ENCODE peak calls at places on chromosomes 4 and X, in ten cellular contexts. One of them, this sample, is unnamed. For H3K9me3, the result is how much of the 10 kb centered on the place peaks cover.

GRCh38 chr4:1234811-1235292 is 14.1 kb downstream of the CTBP1 start:
- DNase-seq in SK-N-SH: no peak
- DNase-seq in sigmoid colon: peak
- DNase-seq in upper lobe of left lung: peak
- DNase-seq in K562: no peak
- DNase-seq in H1: no peak
- DNase-seq in transverse colon: no peak
- DNase-seq in GM12878: no peak
- DNase-seq in HepG2: no peak
- DNase-seq in esophagus muscularis mucosa: no peak
- DNase-seq in this sample: no peak

GRCh38 chr4:47718691-47719090 is 119.2 kb downstream of the CORIN start:
- DNase-seq in SK-N-SH: no peak
- DNase-seq in sigmoid colon: no peak
- DNase-seq in upper lobe of left lung: no peak
- DNase-seq in K562: no peak
- DNase-seq in H1: no peak
- DNase-seq in transverse colon: no peak
- DNase-seq in GM12878: no peak
- DNase-seq in HepG2: no peak
- DNase-seq in esophagus muscularis mucosa: no peak
- DNase-seq in this sample: no peak

GRCh38 chr4:67712000-67712625 is 11.2 kb upstream of the UBA6 start:
- DNase-seq in SK-N-SH: peak
- DNase-seq in sigmoid colon: no peak
- DNase-seq in upper lobe of left lung: no peak
- DNase-seq in K562: no peak
- DNase-seq in H1: no peak
- DNase-seq in transverse colon: no peak
- DNase-seq in GM12878: no peak
- DNase-seq in HepG2: no peak
- DNase-seq in esophagus muscularis mucosa: no peak
- DNase-seq in this sample: no peak

GRCh38 chr4:1223841-1224809 is 24.8 kb downstream of the CTBP1 start:
- DNase-seq in SK-N-SH: no peak
- DNase-seq in sigmoid colon: no peak
- DNase-seq in upper lobe of left lung: peak
- DNase-seq in K562: no peak
- DNase-seq in H1: no peak
- DNase-seq in transverse colon: no peak
- DNase-seq in GM12878: no peak
- DNase-seq in HepG2: no peak
- DNase-seq in esophagus muscularis mucosa: no peak
- DNase-seq in this sample: no peak

GRCh38 chr4:183205193-183205592 is 106.1 kb downstream of the WWC2 start:
- DNase-seq in SK-N-SH: no peak
- DNase-seq in sigmoid colon: no peak
- DNase-seq in upper lobe of left lung: no peak
- DNase-seq in K562: no peak
- DNase-seq in H1: no peak
- DNase-seq in transverse colon: no peak
- DNase-seq in GM12878: no peak
- DNase-seq in HepG2: no peak
- DNase-seq in esophagus muscularis mucosa: no peak
- DNase-seq in this sample: no peak

GRCh38 chr4:140151700-140152014 is 2.3 kb downstream of the MAML3 start:
- DNase-seq in SK-N-SH: peak
- DNase-seq in sigmoid colon: peak
- DNase-seq in upper lobe of left lung: no peak
- DNase-seq in K562: peak
- DNase-seq in H1: peak
- DNase-seq in transverse colon: peak
- DNase-seq in GM12878: no peak
- DNase-seq in HepG2: peak
- DNase-seq in esophagus muscularis mucosa: peak
- DNase-seq in this sample: peak

GRCh38 chr4:37891221-37892159 is 606 bp downstream of the TBC1D1 start:
- DNase-seq in SK-N-SH: peak
- DNase-seq in sigmoid colon: peak
- DNase-seq in upper lobe of left lung: no peak
- DNase-seq in K562: no peak
- DNase-seq in H1: no peak
- DNase-seq in transverse colon: peak
- DNase-seq in GM12878: peak
- DNase-seq in HepG2: no peak
- DNase-seq in esophagus muscularis mucosa: no peak
- DNase-seq in this sample: peak

GRCh38 chr4:140851804-140852203 is 95.6 kb upstream of the TBC1D9 start:
- DNase-seq in SK-N-SH: no peak
- DNase-seq in sigmoid colon: no peak
- DNase-seq in upper lobe of left lung: no peak
- DNase-seq in K562: no peak
- DNase-seq in H1: no peak
- DNase-seq in transverse colon: no peak
- DNase-seq in GM12878: no peak
- DNase-seq in HepG2: no peak
- DNase-seq in esophagus muscularis mucosa: no peak
- DNase-seq in this sample: no peak

GRCh38 chrX:53184836-53185235 is 40.2 kb downstream of the KDM5C start:
- DNase-seq in SK-N-SH: no peak
- DNase-seq in sigmoid colon: no peak
- DNase-seq in upper lobe of left lung: no peak
- DNase-seq in K562: no peak
- DNase-seq in H1: no peak
- DNase-seq in transverse colon: no peak
- DNase-seq in GM12878: no peak
- DNase-seq in HepG2: no peak
- DNase-seq in esophagus muscularis mucosa: no peak
- DNase-seq in this sample: no peak

GRCh38 chr4:152983221-152983620 is 47.1 kb downstream of the FHDC1 start:
- DNase-seq in SK-N-SH: no peak
- DNase-seq in sigmoid colon: no peak
- DNase-seq in upper lobe of left lung: no peak
- DNase-seq in K562: peak
- DNase-seq in H1: no peak
- DNase-seq in transverse colon: no peak
- DNase-seq in GM12878: no peak
- DNase-seq in HepG2: no peak
- DNase-seq in esophagus muscularis mucosa: no peak
- DNase-seq in this sample: no peak

GRCh38 chr4:105715692-105716278 is 7.2 kb downstream of the GSTCD start:
- DNase-seq in SK-N-SH: peak
- DNase-seq in sigmoid colon: no peak
- DNase-seq in upper lobe of left lung: no peak
- DNase-seq in K562: peak
- DNase-seq in H1: no peak
- DNase-seq in transverse colon: no peak
- DNase-seq in GM12878: no peak
- DNase-seq in HepG2: peak
- DNase-seq in esophagus muscularis mucosa: no peak
- DNase-seq in this sample: no peak

GRCh38 chrX:137565921-137566745 is at the start of gene ZIC3:
- DNase-seq in SK-N-SH: peak
- DNase-seq in sigmoid colon: peak
- DNase-seq in upper lobe of left lung: peak
- DNase-seq in K562: no peak
- DNase-seq in H1: no peak
- DNase-seq in transverse colon: peak
- DNase-seq in GM12878: no peak
- DNase-seq in HepG2: no peak
- DNase-seq in esophagus muscularis mucosa: no peak
- DNase-seq in this sample: peak
- TF ChIP-seq POLR2AphosphoS5 in SK-N-SH: no peak
- TF ChIP-seq POLR2AphosphoS5 in sigmoid colon: no peak
- TF ChIP-seq POLR2AphosphoS5 in upper lobe of left lung: no peak
- TF ChIP-seq POLR2AphosphoS5 in K562: no peak
- TF ChIP-seq POLR2AphosphoS5 in H1: peak
- TF ChIP-seq POLR2AphosphoS5 in transverse colon: no peak
- TF ChIP-seq POLR2AphosphoS5 in GM12878: no peak
- TF ChIP-seq POLR2AphosphoS5 in HepG2: no peak
- TF ChIP-seq POLR2AphosphoS5 in esophagus muscularis mucosa: no peak
- TF ChIP-seq POLR2AphosphoS5 in this sample: no peak

GRCh38 chr4:8259743-8260430 is 9.7 kb upstream of the HTRA3 start:
- DNase-seq in SK-N-SH: no peak
- DNase-seq in sigmoid colon: no peak
- DNase-seq in upper lobe of left lung: no peak
- DNase-seq in K562: no peak
- DNase-seq in H1: no peak
- DNase-seq in transverse colon: no peak
- DNase-seq in GM12878: no peak
- DNase-seq in HepG2: no peak
- DNase-seq in esophagus muscularis mucosa: no peak
- DNase-seq in this sample: no peak

GRCh38 chr4:8262637-8263322 is 6.8 kb upstream of the HTRA3 start:
- DNase-seq in SK-N-SH: no peak
- DNase-seq in sigmoid colon: no peak
- DNase-seq in upper lobe of left lung: no peak
- DNase-seq in K562: no peak
- DNase-seq in H1: no peak
- DNase-seq in transverse colon: no peak
- DNase-seq in GM12878: no peak
- DNase-seq in HepG2: no peak
- DNase-seq in esophagus muscularis mucosa: no peak
- DNase-seq in this sample: no peak

GRCh38 chr4:8261851-8262535 is 7.6 kb upstream of the HTRA3 start:
- DNase-seq in SK-N-SH: no peak
- DNase-seq in sigmoid colon: no peak
- DNase-seq in upper lobe of left lung: no peak
- DNase-seq in K562: no peak
- DNase-seq in H1: no peak
- DNase-seq in transverse colon: no peak
- DNase-seq in GM12878: no peak
- DNase-seq in HepG2: no peak
- DNase-seq in esophagus muscularis mucosa: no peak
- DNase-seq in this sample: no peak

GRCh38 chr4:8258813-8259212 is 10.7 kb upstream of the HTRA3 start:
- DNase-seq in SK-N-SH: no peak
- DNase-seq in sigmoid colon: no peak
- DNase-seq in upper lobe of left lung: no peak
- DNase-seq in K562: no peak
- DNase-seq in H1: no peak
- DNase-seq in transverse colon: no peak
- DNase-seq in GM12878: no peak
- DNase-seq in HepG2: no peak
- DNase-seq in esophagus muscularis mucosa: no peak
- DNase-seq in this sample: no peak

DNA sequence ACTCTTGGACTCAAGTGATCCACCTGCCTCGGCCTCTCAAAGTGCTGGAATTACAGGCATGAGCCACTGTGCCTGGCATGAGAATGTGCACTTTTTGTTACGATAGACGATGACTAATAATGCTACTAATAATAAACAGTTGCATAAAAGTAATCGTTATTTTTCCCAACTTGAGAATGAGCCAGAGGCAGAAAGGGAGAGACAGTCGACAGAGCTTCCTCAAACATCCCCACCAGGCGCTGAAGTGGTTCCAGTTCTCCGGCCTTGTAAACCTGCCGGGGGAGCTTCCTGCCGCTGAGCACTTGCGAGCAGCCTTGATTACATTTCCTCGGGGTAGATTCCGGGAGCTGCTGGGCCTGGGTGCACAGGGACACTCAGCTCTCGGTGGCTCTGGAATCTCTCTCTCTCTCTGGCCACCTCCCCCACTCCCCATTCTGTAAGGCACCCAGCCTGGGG is 8.9 kb upstream of the HTRA3 start:
- DNase-seq in SK-N-SH: peak
- DNase-seq in sigmoid colon: peak
- DNase-seq in upper lobe of left lung: no peak
- DNase-seq in K562: no peak
- DNase-seq in H1: no peak
- DNase-seq in transverse colon: peak
- DNase-seq in GM12878: no peak
- DNase-seq in HepG2: no peak
- DNase-seq in esophagus muscularis mucosa: no peak
- DNase-seq in this sample: no peak
- H3K9me3 ChIP-seq in SK-N-SH: under half
- H3K9me3 ChIP-seq in sigmoid colon: under half
- H3K9me3 ChIP-seq in upper lobe of left lung: under half
- H3K9me3 ChIP-seq in K562: under half
- H3K9me3 ChIP-seq in H1: under half
- H3K9me3 ChIP-seq in transverse colon: under half
- H3K9me3 ChIP-seq in GM12878: under half
- H3K9me3 ChIP-seq in HepG2: under half
- H3K9me3 ChIP-seq in esophagus muscularis mucosa: under half
- H3K9me3 ChIP-seq in this sample: under half

GRCh38 chr4:65819192-65819591 is 148.9 kb upstream of the EPHA5 start:
- DNase-seq in SK-N-SH: no peak
- DNase-seq in sigmoid colon: no peak
- DNase-seq in upper lobe of left lung: no peak
- DNase-seq in K562: no peak
- DNase-seq in H1: no peak
- DNase-seq in transverse colon: no peak
- DNase-seq in GM12878: no peak
- DNase-seq in HepG2: no peak
- DNase-seq in esophagus muscularis mucosa: no peak
- DNase-seq in this sample: no peak

GRCh38 chr4:65825121-65825520 is 154.8 kb upstream of the EPHA5 start:
- DNase-seq in SK-N-SH: no peak
- DNase-seq in sigmoid colon: no peak
- DNase-seq in upper lobe of left lung: no peak
- DNase-seq in K562: no peak
- DNase-seq in H1: no peak
- DNase-seq in transverse colon: no peak
- DNase-seq in GM12878: no peak
- DNase-seq in HepG2: no peak
- DNase-seq in esophagus muscularis mucosa: no peak
- DNase-seq in this sample: no peak
- TF ChIP-seq EP300 in SK-N-SH: no peak
- TF ChIP-seq EP300 in sigmoid colon: no peak
- TF ChIP-seq EP300 in upper lobe of left lung: no peak
- TF ChIP-seq EP300 in K562: no peak
- TF ChIP-seq EP300 in H1: no peak
- TF ChIP-seq EP300 in transverse colon: no peak
- TF ChIP-seq EP300 in GM12878: no peak
- TF ChIP-seq EP300 in HepG2: no peak
- TF ChIP-seq EP300 in esophagus muscularis mucosa: no peak
- TF ChIP-seq EP300 in this sample: no peak

DNA sequence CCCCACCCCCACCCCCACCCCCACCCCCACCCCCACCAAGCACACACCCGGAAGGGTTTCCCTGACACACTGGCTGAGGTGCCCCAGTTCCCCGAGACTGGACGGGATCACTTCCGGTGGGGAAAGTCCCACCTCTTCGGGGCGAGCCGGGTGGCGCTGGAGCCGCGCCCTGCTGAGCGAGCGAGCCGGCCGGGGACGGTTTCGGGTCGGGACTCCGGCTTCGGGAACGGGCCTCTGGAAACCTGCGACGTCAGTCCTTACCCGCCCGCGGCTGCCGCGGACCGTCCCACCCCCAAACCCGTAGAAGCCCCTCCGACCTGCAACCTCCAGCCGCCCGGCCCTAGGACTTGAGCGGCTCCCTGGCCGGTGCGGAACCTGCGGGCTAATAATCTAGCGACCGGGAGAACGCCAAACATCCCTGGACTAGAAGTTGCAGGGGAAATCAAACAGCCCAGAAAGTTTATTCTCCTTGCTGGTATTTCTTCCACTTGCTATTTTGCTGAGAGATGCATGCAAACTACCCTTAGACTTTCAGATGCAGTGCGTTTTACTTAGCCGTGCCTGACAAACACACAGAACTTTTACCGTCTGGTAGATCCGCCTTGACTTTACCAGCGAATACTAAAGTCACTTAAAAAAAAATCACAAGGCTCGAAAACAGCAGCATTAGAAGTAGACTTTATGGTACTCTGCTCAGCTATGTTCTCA is 993 bp downstream of the RAP2C start:
- DNase-seq in SK-N-SH: peak
- DNase-seq in sigmoid colon: peak
- DNase-seq in upper lobe of left lung: peak
- DNase-seq in K562: peak
- DNase-seq in H1: peak
- DNase-seq in transverse colon: peak
- DNase-seq in GM12878: peak
- DNase-seq in HepG2: peak
- DNase-seq in esophagus muscularis mucosa: peak
- DNase-seq in this sample: peak
- TF ChIP-seq POLR2AphosphoS5 in SK-N-SH: peak
- TF ChIP-seq POLR2AphosphoS5 in sigmoid colon: peak
- TF ChIP-seq POLR2AphosphoS5 in upper lobe of left lung: peak
- TF ChIP-seq POLR2AphosphoS5 in K562: no peak
- TF ChIP-seq POLR2AphosphoS5 in H1: peak
- TF ChIP-seq POLR2AphosphoS5 in transverse colon: peak
- TF ChIP-seq POLR2AphosphoS5 in GM12878: no peak
- TF ChIP-seq POLR2AphosphoS5 in HepG2: peak
- TF ChIP-seq POLR2AphosphoS5 in esophagus muscularis mucosa: peak
- TF ChIP-seq POLR2AphosphoS5 in this sample: peak